ENCODE peak calls at places on chromosomes 1 and 21, in four cellular contexts. A, J, W and O are unnamed samples.

GRCh38 chr1:18358600-18358999 is 122.1 kb upstream of the KLHDC7A start:
- DNase-seq in A (no peak), J (no peak), W (no peak), O (no peak)

GRCh38 chr1:24018611-24019580 is 38.8 kb upstream of the SRSF10 start:
- DNase-seq in A (no peak), J (peak), W (peak), O (no peak)

GRCh38 chr1:2110738-2111673 is 60.8 kb downstream of the PRKCZ start:
- DNase-seq in A (no peak), J (peak), W (no peak), O (no peak)

GRCh38 chr1:32619701-32620485 is 30.5 kb downstream of the ZBTB8OS start:
- DNase-seq in A (no peak), J (no peak), W (no peak), O (peak)

GRCh38 chr21:33655591-33656221 is 13.4 kb downstream of the ITSN1 start:
- DNase-seq in A (no peak), J (no peak), W (no peak), O (no peak)

GRCh38 chr21:26834181-26834945 is 10.8 kb downstream of the ADAMTS1 start:
- DNase-seq in A (no peak), J (no peak), W (no peak), O (no peak)

GRCh38 chr1:231241751-231242150 is 739 bp downstream of the GNPAT start:
- DNase-seq in A (no peak), J (no peak), W (no peak), O (peak)

GRCh38 chr1:15249032-15249601 is 2.1 kb downstream of the FHAD1 start:
- DNase-seq in A (no peak), J (no peak), W (no peak), O (no peak)

GRCh38 chr1:155729031-155729898 is 40.4 kb downstream of the DAP3 start:
- DNase-seq in A (no peak), J (no peak), W (peak), O (peak)

GRCh38 chr1:161913482-161914140 is 110.1 kb downstream of the OLFML2B start:
- DNase-seq in A (no peak), J (no peak), W (no peak), O (no peak)

GRCh38 chr21:31235671-31236450 is 108.2 kb downstream of the TIAM1 start:
- DNase-seq in A (no peak), J (no peak), W (no peak), O (no peak)

GRCh38 chr1:235018720-235019444 is 109.8 kb downstream of the TOMM20 start:
- DNase-seq in A (no peak), J (peak), W (no peak), O (no peak)

GRCh38 chr1:27606708-27607238 is 2.8 kb upstream of the AHDC1 start:
- DNase-seq in A (no peak), J (no peak), W (no peak), O (no peak)

GRCh38 chr1:65310078-65310587 is 790 bp downstream of the DNAJC6 start:
- DNase-seq in A (no peak), J (no peak), W (no peak), O (no peak)

GRCh38 chr1:95650631-95651030 is 416.6 kb downstream of the RWDD3 start:
- DNase-seq in A (no peak), J (no peak), W (no peak), O (no peak)

GRCh38 chr21:16534408-16535099 is 804.8 kb downstream of the USP25 start:
- DNase-seq in A (no peak), J (no peak), W (peak), O (no peak)

GRCh38 chr1:117346206-117346928 is 20.9 kb upstream of the MAN1A2 start:
- DNase-seq in A (no peak), J (no peak), W (no peak), O (no peak)

GRCh38 chr1:214551052-214551435 is 358 bp downstream of the PTPN14 start:
- DNase-seq in A (no peak), J (peak), W (peak), O (peak)

GRCh38 chr1:70487910-70488665 is 77.0 kb downstream of the CTH start:
- DNase-seq in A (no peak), J (no peak), W (no peak), O (peak)

GRCh38 chr1:231053493-231054162 is 13.6 kb upstream of the FAM89A start:
- DNase-seq in A (no peak), J (no peak), W (no peak), O (no peak)

GRCh38 chr1:111553199-111553598 is 49.8 kb upstream of the ADORA3 start:
- DNase-seq in A (no peak), J (no peak), W (no peak), O (no peak)

GRCh38 chr1:30875916-30876315 is 32.6 kb downstream of the SDC3 start:
- DNase-seq in A (no peak), J (no peak), W (no peak), O (no peak)

GRCh38 chr1:207071426-207071825 is 17.2 kb upstream of the C4BPB start:
- DNase-seq in A (no peak), J (no peak), W (no peak), O (no peak)

GRCh38 chr1:183226963-183227362 is 40.9 kb downstream of the LAMC2 start:
- DNase-seq in A (no peak), J (no peak), W (no peak), O (no peak)

GRCh38 chr1:248924696-248925532 is 18.9 kb downstream of the PGBD2 start:
- DNase-seq in A (no peak), J (no peak), W (no peak), O (peak)

GRCh38 chr1:94539496-94539895 is 2.1 kb downstream of the F3 start:
- DNase-seq in A (no peak), J (no peak), W (no peak), O (no peak)

GRCh38 chr1:9689971-9690381 is 38.4 kb downstream of the PIK3CD start:
- DNase-seq in A (no peak), J (peak), W (peak), O (no peak)
- TF ChIP-seq CTCF in A (no peak), J (no peak), W (no peak), O (no peak)

DNA sequence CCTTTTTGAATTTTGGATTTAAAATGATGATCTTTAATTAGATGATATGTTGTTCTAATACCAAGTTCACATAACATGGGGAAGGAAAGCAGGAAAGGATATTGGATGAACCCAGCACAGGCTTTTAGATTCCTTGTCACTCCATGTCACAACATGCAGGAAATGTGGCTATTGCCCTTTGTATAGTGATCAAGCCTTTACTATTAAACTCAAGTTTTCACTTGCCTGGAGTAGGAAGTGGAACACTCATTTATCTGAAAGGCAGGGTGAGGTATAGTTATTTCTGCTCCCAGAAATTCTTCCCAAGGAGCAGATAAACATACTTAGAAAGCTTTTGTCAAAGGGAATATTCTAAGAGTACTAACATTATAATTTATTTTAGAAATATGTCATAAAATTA is 37.2 kb upstream of the BCAS2 start:
- DNase-seq in A (no peak), J (no peak), W (no peak), O (no peak)
- TF ChIP-seq CTCF in A (no peak), J (no peak), W (no peak), O (no peak)

DNA sequence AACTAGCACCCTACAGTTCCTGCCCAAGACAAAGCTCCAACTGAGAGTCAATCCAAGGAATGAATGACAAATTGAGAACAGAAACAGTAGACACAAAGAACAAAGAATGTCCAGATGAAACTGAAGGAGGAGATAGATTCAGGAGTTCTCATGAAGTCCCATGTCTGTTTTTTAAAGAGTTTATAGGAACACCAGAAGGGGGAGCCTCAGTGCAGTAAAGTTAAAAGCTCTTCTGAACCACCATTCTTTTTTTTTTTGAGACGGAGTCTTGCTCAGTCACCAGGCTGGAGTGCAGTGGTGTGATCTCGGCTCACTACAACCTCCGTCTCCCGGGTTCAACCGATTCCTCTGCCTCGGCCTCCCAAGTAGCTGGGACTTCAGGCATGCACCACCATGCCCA is 323.6 kb downstream of the MRPL39 start:
- DNase-seq in A (no peak), J (no peak), W (no peak), O (peak)
- TF ChIP-seq CTCF in A (no peak), J (peak), W (no peak), O (peak)

GRCh38 chr1:53766766-53767409 is 27.9 kb upstream of the GLIS1 start:
- DNase-seq in A (no peak), J (no peak), W (no peak), O (no peak)

GRCh38 chr1:53766194-53766748 is 27.3 kb upstream of the GLIS1 start:
- DNase-seq in A (no peak), J (no peak), W (no peak), O (no peak)

GRCh38 chr1:53763911-53764310 is 24.9 kb upstream of the GLIS1 start:
- DNase-seq in A (no peak), J (no peak), W (no peak), O (no peak)

GRCh38 chr1:53765656-53766055 is 26.7 kb upstream of the GLIS1 start:
- DNase-seq in A (no peak), J (no peak), W (no peak), O (no peak)

GRCh38 chr1:53763461-53763860 is 24.5 kb upstream of the GLIS1 start:
- DNase-seq in A (no peak), J (no peak), W (no peak), O (no peak)
- TF ChIP-seq CTCF in A (no peak), J (no peak), W (no peak), O (no peak)

GRCh38 chr1:25197235-25197930 is 34.9 kb downstream of the SYF2 start:
- DNase-seq in A (no peak), J (no peak), W (no peak), O (no peak)

GRCh38 chr1:25199876-25200620 is 32.3 kb downstream of the SYF2 start:
- DNase-seq in A (no peak), J (no peak), W (no peak), O (no peak)

GRCh38 chr1:25197982-25198681 is 34.2 kb downstream of the SYF2 start:
- DNase-seq in A (no peak), J (no peak), W (no peak), O (no peak)

GRCh38 chr1:25196830-25197229 is 35.5 kb downstream of the SYF2 start:
- DNase-seq in A (no peak), J (no peak), W (no peak), O (no peak)

DNA sequence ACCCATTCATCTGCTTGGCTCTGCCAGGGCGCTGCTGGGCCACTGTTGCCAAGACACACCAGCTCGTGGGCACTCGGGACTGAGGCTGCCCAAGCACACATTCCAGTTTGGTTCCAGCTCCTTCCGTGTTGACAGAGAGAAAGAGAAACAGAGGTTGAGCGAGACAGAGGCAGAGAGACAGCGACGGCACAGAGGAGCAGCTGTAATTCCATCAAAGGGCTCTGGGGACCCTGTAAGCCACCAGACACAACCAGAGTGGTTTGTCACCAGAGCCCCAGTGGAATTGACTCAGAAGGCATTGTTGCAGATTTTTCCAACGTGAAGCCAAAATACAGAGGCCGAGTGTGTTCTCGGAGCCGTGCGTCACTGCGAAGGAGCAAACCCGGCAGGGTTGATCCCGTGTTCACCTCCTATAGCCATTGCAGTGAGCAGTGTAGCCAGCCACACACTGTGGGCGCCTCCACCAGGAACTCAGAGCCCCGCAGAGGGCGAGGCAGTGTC is 33.5 kb downstream of the SYF2 start:
- DNase-seq in A (no peak), J (no peak), W (no peak), O (no peak)
- TF ChIP-seq CTCF in A (no peak), J (peak), W (no peak), O (no peak)

GRCh38 chr1:228698017-228698329 is 37.3 kb upstream of the RHOU start:
- DNase-seq in A (no peak), J (no peak), W (no peak), O (no peak)

GRCh38 chr1:228706305-228706704 is 29.0 kb upstream of the RHOU start:
- DNase-seq in A (no peak), J (no peak), W (no peak), O (no peak)

GRCh38 chr1:228697209-228698016 is 37.9 kb upstream of the RHOU start:
- DNase-seq in A (no peak), J (peak), W (peak), O (no peak)

GRCh38 chr1:228702433-228702832 is 32.8 kb upstream of the RHOU start:
- DNase-seq in A (no peak), J (no peak), W (no peak), O (no peak)
- TF ChIP-seq CTCF in A (no peak), J (no peak), W (no peak), O (no peak)

DNA sequence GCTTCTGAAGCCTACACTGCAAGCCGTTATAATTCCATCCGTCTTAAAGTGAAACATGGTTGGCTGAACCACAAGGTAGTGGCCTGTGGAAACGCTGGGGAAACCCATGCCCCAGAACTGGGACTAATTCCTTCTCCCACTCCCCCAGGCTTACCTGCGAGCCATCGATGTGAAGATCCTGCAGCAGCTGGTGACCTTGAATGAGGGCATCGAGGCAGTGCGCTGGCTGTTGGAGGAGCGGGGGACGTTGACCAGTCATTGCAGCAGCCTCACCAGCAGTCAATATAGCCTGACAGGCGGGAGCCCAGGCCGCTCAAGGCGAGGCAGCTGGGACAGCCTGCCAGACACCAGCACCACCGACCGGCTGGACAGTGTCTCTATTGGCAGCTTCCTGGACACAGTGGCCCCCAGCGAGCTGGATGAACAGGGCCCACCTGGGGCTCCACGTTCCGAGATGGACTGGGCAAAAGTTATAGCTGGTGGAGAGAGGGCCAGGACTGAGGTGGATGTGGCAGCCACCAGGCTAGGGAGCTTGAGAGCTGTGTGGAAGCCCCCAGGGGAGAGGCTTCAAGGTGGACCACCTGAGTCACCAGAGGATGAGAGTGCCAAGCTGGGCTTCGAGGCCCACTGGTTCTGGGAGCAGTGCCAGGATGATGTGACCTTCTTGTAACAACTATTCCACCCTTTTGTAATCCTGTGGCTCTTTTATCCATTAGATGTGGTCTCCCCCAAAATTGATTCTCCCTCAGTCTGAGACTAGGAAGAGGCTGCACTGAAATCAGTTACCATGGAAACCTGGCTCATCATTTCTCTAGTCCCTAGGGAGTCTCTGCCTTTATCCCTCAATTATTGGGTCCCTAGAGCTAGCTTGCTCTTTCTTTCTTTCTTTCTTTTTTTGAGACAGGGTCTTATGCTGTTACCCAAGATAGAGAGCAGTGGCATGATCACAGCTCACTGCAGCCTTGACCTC is 16.7 kb downstream of the LURAP1 start:
- DNase-seq in A (no peak), J (no peak), W (no peak), O (no peak)
- TF ChIP-seq CTCF in A (no peak), J (no peak), W (no peak), O (no peak)

DNA sequence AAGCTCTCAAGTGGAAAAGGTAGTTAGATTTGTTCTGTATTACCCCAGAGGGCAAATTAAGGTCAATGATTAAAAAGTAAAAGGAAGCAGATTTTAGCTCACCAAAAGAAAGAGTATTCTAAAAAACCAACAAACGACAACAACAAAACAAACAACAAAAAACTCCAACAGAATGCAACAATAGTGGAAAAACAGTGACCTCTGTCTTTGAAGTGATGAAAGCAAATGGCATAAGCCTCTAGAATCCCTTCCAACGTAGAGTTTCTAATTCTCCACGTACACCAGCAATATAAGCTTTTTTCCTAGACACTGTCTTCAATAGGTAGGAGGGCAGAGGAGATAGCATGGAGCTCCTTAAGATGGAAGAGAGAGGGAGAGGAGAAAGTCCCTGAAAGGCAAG is 359.1 kb downstream of the TTLL7 start:
- DNase-seq in A (no peak), J (no peak), W (no peak), O (no peak)
- TF ChIP-seq CTCF in A (no peak), J (no peak), W (no peak), O (no peak)

DNA sequence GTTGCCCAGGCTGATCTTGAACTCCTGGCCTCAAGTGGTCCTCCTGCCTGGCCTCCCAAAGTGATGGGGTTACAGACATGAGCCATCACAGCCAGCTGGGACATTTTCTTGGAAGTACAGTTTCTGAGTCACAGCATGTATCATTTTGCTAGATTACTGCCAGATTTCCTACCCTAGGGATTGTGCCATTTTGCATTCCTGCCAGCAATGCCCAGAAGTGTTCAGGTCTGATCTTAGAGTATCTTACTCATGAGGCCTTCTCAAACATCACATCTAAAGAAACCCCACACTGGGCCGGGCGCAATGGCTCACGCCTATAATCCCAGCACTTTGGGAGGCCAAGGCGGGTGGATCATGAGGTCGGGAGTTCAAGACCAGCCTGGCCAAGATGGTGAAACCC is 10.2 kb downstream of the BMP8A start:
- DNase-seq in A (no peak), J (no peak), W (no peak), O (no peak)
- TF ChIP-seq CTCF in A (no peak), J (no peak), W (no peak), O (no peak)

GRCh38 chr1:924619-925323 is 1.0 kb downstream of the SAMD11 start:
- DNase-seq in A (no peak), J (no peak), W (no peak), O (no peak)
- TF ChIP-seq CTCF in A (no peak), J (no peak), W (no peak), O (no peak)